ENCODE peak calls at places on chromosomes 16 and 17, in ten cellular contexts. One of them, this sample, is unnamed.
A peak's percentile ranks its signal among the peaks of the same experiment; 100 is the strongest.

GRCh38 chr17:48994548-48995331 is 2.4 kb upstream of the IGF2BP1 start:
- DNase-seq in A549: peak; percentile 58
- DNase-seq in kidney: no peak
- DNase-seq in stomach: no peak
- DNase-seq in tibial artery: no peak
- DNase-seq in HCT116: no peak
- DNase-seq in left lung: no peak
- DNase-seq in CD4-positive, CD25-positive, alpha-beta regulatory T cell: no peak
- DNase-seq in prostate gland: no peak
- DNase-seq in CD8-positive, alpha-beta memory T cell: no peak
- DNase-seq in this sample: no peak

GRCh38 chr17:18129041-18129502 is 20.5 kb downstream of the MYO15A start:
- DNase-seq in left lung: no peak
- DNase-seq in CD8-positive, alpha-beta memory T cell: no peak
- DNase-seq in CD4-positive, CD25-positive, alpha-beta regulatory T cell: no peak
- DNase-seq in A549: peak; percentile 72
- DNase-seq in HCT116: no peak
- DNase-seq in kidney: no peak
- DNase-seq in stomach: peak; percentile 77
- DNase-seq in tibial artery: no peak
- DNase-seq in prostate gland: peak; percentile 83
- DNase-seq in this sample: no peak

GRCh38 chr16:65829076-65829475 is 537.4 kb upstream of the CDH5 start:
- DNase-seq in prostate gland: no peak
- DNase-seq in stomach: no peak
- DNase-seq in tibial artery: no peak
- DNase-seq in left lung: no peak
- DNase-seq in CD8-positive, alpha-beta memory T cell: no peak
- DNase-seq in A549: no peak
- DNase-seq in kidney: no peak
- DNase-seq in HCT116: no peak
- DNase-seq in CD4-positive, CD25-positive, alpha-beta regulatory T cell: no peak
- DNase-seq in this sample: no peak

GRCh38 chr16:50699345-50700159 is 6.1 kb downstream of the NOD2 start:
- DNase-seq in CD4-positive, CD25-positive, alpha-beta regulatory T cell: no peak
- DNase-seq in CD8-positive, alpha-beta memory T cell: no peak
- DNase-seq in left lung: no peak
- DNase-seq in prostate gland: no peak
- DNase-seq in HCT116: no peak
- DNase-seq in stomach: no peak
- DNase-seq in kidney: peak; percentile 74
- DNase-seq in tibial artery: no peak
- DNase-seq in A549: peak; percentile 19
- DNase-seq in this sample: no peak

GRCh38 chr17:74270333-74270732 is 3.7 kb upstream of the DNAI2 start:
- DNase-seq in tibial artery: no peak
- DNase-seq in left lung: no peak
- DNase-seq in stomach: no peak
- DNase-seq in A549: no peak
- DNase-seq in CD4-positive, CD25-positive, alpha-beta regulatory T cell: no peak
- DNase-seq in CD8-positive, alpha-beta memory T cell: no peak
- DNase-seq in prostate gland: no peak
- DNase-seq in kidney: no peak
- DNase-seq in HCT116: no peak
- DNase-seq in this sample: no peak

GRCh38 chr17:4950757-4951204 is at the start of gene ENO3:
- DNase-seq in CD4-positive, CD25-positive, alpha-beta regulatory T cell: no peak
- DNase-seq in kidney: no peak
- DNase-seq in HCT116: no peak
- DNase-seq in prostate gland: no peak
- DNase-seq in stomach: no peak
- DNase-seq in tibial artery: no peak
- DNase-seq in CD8-positive, alpha-beta memory T cell: no peak
- DNase-seq in A549: no peak
- DNase-seq in left lung: peak; percentile 69
- DNase-seq in this sample: peak; percentile 64

GRCh38 chr16:65315004-65315398 is 193.1 kb upstream of the CDH11 start:
- DNase-seq in A549: no peak
- DNase-seq in HCT116: no peak
- DNase-seq in CD8-positive, alpha-beta memory T cell: no peak
- DNase-seq in tibial artery: peak; percentile 92
- DNase-seq in CD4-positive, CD25-positive, alpha-beta regulatory T cell: no peak
- DNase-seq in prostate gland: no peak
- DNase-seq in stomach: no peak
- DNase-seq in left lung: no peak
- DNase-seq in kidney: no peak
- DNase-seq in this sample: peak; percentile 69

GRCh38 chr16:70257391-70257790 is 5.7 kb upstream of the EXOSC6 start:
- DNase-seq in stomach: no peak
- DNase-seq in tibial artery: no peak
- DNase-seq in left lung: no peak
- DNase-seq in kidney: no peak
- DNase-seq in HCT116: no peak
- DNase-seq in A549: no peak
- DNase-seq in CD4-positive, CD25-positive, alpha-beta regulatory T cell: no peak
- DNase-seq in CD8-positive, alpha-beta memory T cell: no peak
- DNase-seq in prostate gland: no peak
- DNase-seq in this sample: no peak

GRCh38 chr17:65496801-65497200 is 64.6 kb downstream of the AXIN2 start:
- DNase-seq in prostate gland: no peak
- DNase-seq in tibial artery: peak; percentile 54
- DNase-seq in CD4-positive, CD25-positive, alpha-beta regulatory T cell: no peak
- DNase-seq in left lung: no peak
- DNase-seq in kidney: no peak
- DNase-seq in A549: no peak
- DNase-seq in CD8-positive, alpha-beta memory T cell: no peak
- DNase-seq in stomach: no peak
- DNase-seq in HCT116: no peak
- DNase-seq in this sample: no peak

GRCh38 chr17:49575524-49576120 is at the start of gene NXPH3:
- DNase-seq in stomach: peak; percentile 80
- DNase-seq in prostate gland: peak; percentile 54
- DNase-seq in A549: peak; percentile 64
- DNase-seq in kidney: peak; percentile 83
- DNase-seq in CD8-positive, alpha-beta memory T cell: peak; percentile 55
- DNase-seq in tibial artery: peak; percentile 91
- DNase-seq in CD4-positive, CD25-positive, alpha-beta regulatory T cell: peak; percentile 46
- DNase-seq in left lung: peak; percentile 95
- DNase-seq in HCT116: no peak
- DNase-seq in this sample: peak; percentile 81

GRCh38 chr17:68455756-68456528 is 1.4 kb downstream of the WIPI1 start:
- DNase-seq in tibial artery: no peak
- DNase-seq in stomach: peak; percentile 70
- DNase-seq in left lung: no peak
- DNase-seq in prostate gland: peak; percentile 71
- DNase-seq in CD8-positive, alpha-beta memory T cell: no peak
- DNase-seq in kidney: no peak
- DNase-seq in A549: peak; percentile 21
- DNase-seq in CD4-positive, CD25-positive, alpha-beta regulatory T cell: no peak
- DNase-seq in HCT116: no peak
- DNase-seq in this sample: no peak

GRCh38 chr16:3145660-3146059 is 10.8 kb downstream of the ZNF213 start:
- DNase-seq in HCT116: no peak
- DNase-seq in kidney: peak; percentile 66
- DNase-seq in CD8-positive, alpha-beta memory T cell: no peak
- DNase-seq in left lung: peak; percentile 69
- DNase-seq in CD4-positive, CD25-positive, alpha-beta regulatory T cell: no peak
- DNase-seq in A549: no peak
- DNase-seq in prostate gland: no peak
- DNase-seq in stomach: no peak
- DNase-seq in tibial artery: no peak
- DNase-seq in this sample: no peak

GRCh38 chr17:2030779-2031163 is 818 bp downstream of the DPH1 start:
- DNase-seq in A549: peak; percentile 92
- DNase-seq in tibial artery: no peak
- DNase-seq in CD8-positive, alpha-beta memory T cell: no peak
- DNase-seq in left lung: peak; percentile 65
- DNase-seq in prostate gland: no peak
- DNase-seq in CD4-positive, CD25-positive, alpha-beta regulatory T cell: no peak
- DNase-seq in kidney: no peak
- DNase-seq in HCT116: peak; percentile 79
- DNase-seq in stomach: no peak
- DNase-seq in this sample: no peak

GRCh38 chr17:37488009-37488604 is 1.6 kb upstream of the DUSP14 start:
- DNase-seq in CD4-positive, CD25-positive, alpha-beta regulatory T cell: no peak
- DNase-seq in stomach: no peak
- DNase-seq in tibial artery: no peak
- DNase-seq in HCT116: peak; percentile 65
- DNase-seq in left lung: no peak
- DNase-seq in prostate gland: peak; percentile 44
- DNase-seq in kidney: no peak
- DNase-seq in CD8-positive, alpha-beta memory T cell: no peak
- DNase-seq in A549: peak; percentile 98
- DNase-seq in this sample: peak; percentile 38

GRCh38 chr17:81712468-81713003 is 452 bp downstream of the SLC25A10 start:
- DNase-seq in stomach: peak; percentile 37
- DNase-seq in tibial artery: no peak
- DNase-seq in left lung: peak; percentile 87
- DNase-seq in CD4-positive, CD25-positive, alpha-beta regulatory T cell: no peak
- DNase-seq in A549: peak; percentile 63
- DNase-seq in prostate gland: peak; percentile 27
- DNase-seq in kidney: no peak
- DNase-seq in HCT116: no peak
- DNase-seq in CD8-positive, alpha-beta memory T cell: no peak
- DNase-seq in this sample: peak; percentile 44

DNA sequence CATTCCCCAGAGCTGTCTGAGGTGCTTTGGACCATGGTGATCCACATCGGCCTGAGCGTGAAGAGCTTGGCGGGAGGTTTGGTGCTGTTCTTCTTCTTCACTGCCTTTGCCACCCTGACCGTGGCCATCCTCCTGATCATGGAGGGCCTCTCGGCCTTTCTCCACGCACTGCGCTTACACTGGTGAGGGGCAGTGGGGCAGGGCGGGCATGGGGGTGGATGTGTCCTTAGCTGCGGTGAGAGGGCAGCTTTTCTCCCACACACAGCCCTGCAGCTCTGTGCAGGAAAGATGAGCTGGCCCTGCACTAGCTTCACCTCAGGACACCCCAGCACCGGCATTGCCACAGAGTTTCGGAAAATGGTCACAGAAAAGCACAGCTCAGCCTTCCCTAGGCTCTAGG is 21.8 kb upstream of the NAGLU start:
- DNase-seq in HCT116: no peak
- DNase-seq in left lung: no peak
- DNase-seq in stomach: no peak
- DNase-seq in CD8-positive, alpha-beta memory T cell: no peak
- DNase-seq in kidney: no peak
- DNase-seq in tibial artery: no peak
- DNase-seq in prostate gland: no peak
- DNase-seq in A549: no peak
- DNase-seq in CD4-positive, CD25-positive, alpha-beta regulatory T cell: no peak
- DNase-seq in this sample: no peak
- H3K4me1 ChIP-seq in HCT116: peaks cover 22% of the 10 kb centered on the region
- H3K4me1 ChIP-seq in left lung: peaks cover 25% of the 10 kb centered on the region
- H3K4me1 ChIP-seq in stomach: peaks cover 60% of the 10 kb centered on the region
- H3K4me1 ChIP-seq in CD8-positive, alpha-beta memory T cell: peaks cover 4% of the 10 kb centered on the region
- H3K4me1 ChIP-seq in kidney: peaks cover 45% of the 10 kb centered on the region
- H3K4me1 ChIP-seq in tibial artery: peaks cover 6% of the 10 kb centered on the region
- H3K4me1 ChIP-seq in prostate gland: peaks cover 7% of the 10 kb centered on the region
- H3K4me1 ChIP-seq in A549: peaks cover 26% of the 10 kb centered on the region
- H3K4me1 ChIP-seq in CD4-positive, CD25-positive, alpha-beta regulatory T cell: peaks cover 4% of the 10 kb centered on the region
- H3K4me1 ChIP-seq in this sample: peaks cover 46% of the 10 kb centered on the region

DNA sequence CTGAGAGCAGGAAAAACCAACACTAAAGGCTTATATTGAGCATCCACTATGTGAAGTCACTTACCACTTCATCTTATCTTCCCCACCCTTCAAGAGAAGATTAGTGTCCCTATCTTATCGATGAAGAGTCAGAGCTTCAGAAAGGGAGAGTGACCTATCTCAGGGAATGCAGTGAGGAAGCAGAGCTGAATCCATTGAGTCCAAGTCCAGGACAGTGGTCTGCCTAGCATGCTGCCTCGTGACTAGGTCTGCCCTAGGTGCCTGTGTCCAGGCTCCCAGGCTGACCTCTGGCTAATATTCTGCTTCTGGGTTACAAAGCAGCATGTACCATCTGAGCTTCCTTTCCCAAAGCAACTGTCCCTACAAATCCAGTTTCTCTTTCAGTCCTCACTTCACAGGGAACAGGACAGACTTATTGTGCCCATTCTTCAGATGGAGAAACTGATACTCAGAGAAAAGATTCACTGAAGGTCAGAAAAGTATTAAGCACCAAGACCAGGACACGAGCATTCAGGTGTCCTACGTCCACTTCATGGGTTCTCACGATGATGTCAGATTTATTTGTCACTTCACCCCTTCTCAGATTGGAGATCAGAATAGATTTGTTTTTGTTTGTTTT is 13.3 kb upstream of the FZD2 start:
- DNase-seq in CD8-positive, alpha-beta memory T cell: no peak
- DNase-seq in A549: no peak
- DNase-seq in HCT116: no peak
- DNase-seq in left lung: no peak
- DNase-seq in tibial artery: no peak
- DNase-seq in kidney: no peak
- DNase-seq in prostate gland: no peak
- DNase-seq in stomach: no peak
- DNase-seq in CD4-positive, CD25-positive, alpha-beta regulatory T cell: no peak
- DNase-seq in this sample: no peak
- H3K4me1 ChIP-seq in CD8-positive, alpha-beta memory T cell: no peaks in the 10 kb centered on the region
- H3K4me1 ChIP-seq in A549: peaks cover 71% of the 10 kb centered on the region
- H3K4me1 ChIP-seq in HCT116: peaks cover 78% of the 10 kb centered on the region
- H3K4me1 ChIP-seq in left lung: peaks cover 9% of the 10 kb centered on the region
- H3K4me1 ChIP-seq in tibial artery: no peaks in the 10 kb centered on the region
- H3K4me1 ChIP-seq in kidney: no peaks in the 10 kb centered on the region
- H3K4me1 ChIP-seq in prostate gland: no peaks in the 10 kb centered on the region
- H3K4me1 ChIP-seq in stomach: peaks cover 3% of the 10 kb centered on the region
- H3K4me1 ChIP-seq in CD4-positive, CD25-positive, alpha-beta regulatory T cell: no peaks in the 10 kb centered on the region
- H3K4me1 ChIP-seq in this sample: no peaks in the 10 kb centered on the region

GRCh38 chr17:77420476-77420803 is 279.7 kb downstream of the SEC14L1 start:
- DNase-seq in tibial artery: no peak
- DNase-seq in stomach: no peak
- DNase-seq in prostate gland: no peak
- DNase-seq in CD4-positive, CD25-positive, alpha-beta regulatory T cell: no peak
- DNase-seq in HCT116: no peak
- DNase-seq in left lung: peak; percentile 33
- DNase-seq in kidney: no peak
- DNase-seq in CD8-positive, alpha-beta memory T cell: no peak
- DNase-seq in A549: no peak
- DNase-seq in this sample: no peak
- H3K4me1 ChIP-seq in tibial artery: peaks cover 3% of the 10 kb centered on the region
- H3K4me1 ChIP-seq in stomach: peaks cover 96% of the 10 kb centered on the region
- H3K4me1 ChIP-seq in prostate gland: peaks cover 20% of the 10 kb centered on the region
- H3K4me1 ChIP-seq in CD4-positive, CD25-positive, alpha-beta regulatory T cell: peaks cover 69% of the 10 kb centered on the region
- H3K4me1 ChIP-seq in HCT116: peaks cover 12% of the 10 kb centered on the region
- H3K4me1 ChIP-seq in left lung: peaks cover 47% of the 10 kb centered on the region
- H3K4me1 ChIP-seq in kidney: peaks cover 40% of the 10 kb centered on the region
- H3K4me1 ChIP-seq in CD8-positive, alpha-beta memory T cell: peaks cover 62% of the 10 kb centered on the region
- H3K4me1 ChIP-seq in A549: peaks cover 75% of the 10 kb centered on the region
- H3K4me1 ChIP-seq in this sample: peaks cover 72% of the 10 kb centered on the region

GRCh38 chr16:75248142-75248535 is 3.3 kb downstream of the BCAR1 start:
- DNase-seq in kidney: no peak
- DNase-seq in left lung: no peak
- DNase-seq in prostate gland: no peak
- DNase-seq in CD8-positive, alpha-beta memory T cell: no peak
- DNase-seq in HCT116: no peak
- DNase-seq in tibial artery: peak; percentile 84
- DNase-seq in A549: no peak
- DNase-seq in CD4-positive, CD25-positive, alpha-beta regulatory T cell: no peak
- DNase-seq in stomach: peak; percentile 68
- DNase-seq in this sample: peak; percentile 64
- H3K4me1 ChIP-seq in kidney: peaks cover 75% of the 10 kb centered on the region
- H3K4me1 ChIP-seq in left lung: peaks cover 59% of the 10 kb centered on the region
- H3K4me1 ChIP-seq in prostate gland: peaks cover 35% of the 10 kb centered on the region
- H3K4me1 ChIP-seq in CD8-positive, alpha-beta memory T cell: no peaks in the 10 kb centered on the region
- H3K4me1 ChIP-seq in HCT116: peaks cover 85% of the 10 kb centered on the region
- H3K4me1 ChIP-seq in tibial artery: peaks cover 6% of the 10 kb centered on the region
- H3K4me1 ChIP-seq in A549: peaks cover 84% of the 10 kb centered on the region
- H3K4me1 ChIP-seq in CD4-positive, CD25-positive, alpha-beta regulatory T cell: peaks cover 16% of the 10 kb centered on the region
- H3K4me1 ChIP-seq in stomach: peaks cover 94% of the 10 kb centered on the region
- H3K4me1 ChIP-seq in this sample: peaks cover 94% of the 10 kb centered on the region

This sample was measured in heart right ventricle.